ENCODE peak calls at places on chromosome 15, in four cellular contexts. B is Peyer's patch, J is Panc1, E is cardiac fibroblast. Y is an unnamed sample.

GRCh38 chr15:43329222-43329959 is 982 bp downstream of the LCMT2 start:
- DNase-seq in B (peak; percentile 57), J (no peak), E (peak; percentile 3), Y (peak; percentile 39)

GRCh38 chr15:77066961-77067690 is 3.8 kb downstream of the TSPAN3 start:
- DNase-seq in B (no peak), J (no peak), E (peak; percentile 34), Y (peak; percentile 68)

GRCh38 chr15:62739082-62739481 is 303.5 kb upstream of the TPM1 start:
- DNase-seq in B (no peak), J (no peak), E (peak; percentile 72), Y (peak; percentile 89)

GRCh38 chr15:87850916-87851315 is 405.6 kb downstream of the NTRK3 start:
- DNase-seq in B (no peak), J (no peak), E (no peak), Y (no peak)

GRCh38 chr15:67685008-67685599 is 140.2 kb upstream of the SKOR1 start:
- DNase-seq in B (no peak), J (no peak), E (peak; percentile 55), Y (peak; percentile 39)

GRCh38 chr15:73495171-73495570 is 52.2 kb downstream of the REC114 start:
- DNase-seq in B (no peak), J (no peak), E (no peak), Y (no peak)

GRCh38 chr15:48058371-48058770 is 62.4 kb upstream of the SLC24A5 start:
- DNase-seq in B (no peak), J (no peak), E (no peak), Y (no peak)

GRCh38 chr15:33910741-33911140 is 57.6 kb upstream of the CHRM5 start:
- DNase-seq in B (no peak), J (no peak), E (peak; percentile 69), Y (peak; percentile 40)

GRCh38 chr15:68553994-68554715 is 24.6 kb upstream of the CORO2B start:
- DNase-seq in B (peak; percentile 81), J (peak; percentile 38), E (peak; percentile 76), Y (peak; percentile 69)

GRCh38 chr15:64185331-64185911 is 22.6 kb upstream of the PPIB start:
- DNase-seq in B (no peak), J (no peak), E (no peak), Y (no peak)

GRCh38 chr15:76776969-76777368 is 128.2 kb downstream of the SCAPER start:
- DNase-seq in B (no peak), J (no peak), E (no peak), Y (no peak)

GRCh38 chr15:26590673-26591072 is 182.2 kb downstream of the GABRB3 start:
- DNase-seq in B (no peak), J (no peak), E (no peak), Y (no peak)

GRCh38 chr15:90709278-90709677 is 7.9 kb upstream of the BLM start:
- DNase-seq in B (no peak), J (no peak), E (no peak), Y (no peak)

GRCh38 chr15:24862726-24863521 is 91.9 kb upstream of the SNRPN start:
- DNase-seq in B (no peak), J (no peak), E (no peak), Y (peak; percentile 46)

GRCh38 chr15:98120561-98120960 is 160.1 kb downstream of the ARRDC4 start:
- DNase-seq in B (no peak), J (no peak), E (no peak), Y (peak; percentile 60)

GRCh38 chr15:84009616-84010015 is 226.0 kb upstream of the GOLGA6L4 start:
- DNase-seq in B (no peak), J (no peak), E (no peak), Y (no peak)

GRCh38 chr15:25374143-25374542 is 64.7 kb downstream of the UBE3A start:
- DNase-seq in B (no peak), J (no peak), E (no peak), Y (no peak)

GRCh38 chr15:77418341-77419049 is 1.4 kb downstream of the PEAK1 start:
- DNase-seq in B (no peak), J (no peak), E (peak; percentile 72), Y (no peak)

GRCh38 chr15:29438714-29439076 is 169.1 kb upstream of the NSMCE3 start:
- DNase-seq in B (no peak), J (no peak), E (no peak), Y (peak; percentile 72)

GRCh38 chr15:75695206-75695605 is 17.4 kb downstream of the CSPG4 start:
- DNase-seq in B (no peak), J (no peak), E (no peak), Y (no peak)

GRCh38 chr15:71112429-71112828 is 2.8 kb upstream of the THSD4 start:
- DNase-seq in B (no peak), J (no peak), E (no peak), Y (no peak)

DNA sequence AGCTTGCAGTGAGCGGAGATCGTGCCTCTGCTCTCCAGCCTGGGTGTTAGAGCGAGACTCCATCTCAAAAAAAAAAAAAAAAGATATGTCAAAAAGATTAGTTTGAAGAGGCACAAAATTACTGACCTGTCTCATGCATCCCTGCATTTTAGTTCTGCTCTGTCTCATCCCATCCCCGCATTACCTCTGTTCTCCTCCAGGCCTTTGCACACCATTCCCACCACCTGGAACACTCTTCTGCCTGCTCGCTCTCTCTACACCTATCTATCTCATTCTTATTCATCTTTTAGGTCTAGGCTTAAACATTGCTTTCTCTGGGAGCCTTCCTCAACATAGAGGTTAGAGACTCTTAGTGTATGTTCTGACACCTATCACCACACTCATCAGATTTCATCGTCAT is 32.9 kb upstream of the ZNF770 start:
- DNase-seq in B (no peak), J (no peak), E (no peak), Y (no peak)
- TF ChIP-seq CTCF in B (no peak), J (no peak), E (no peak), Y (no peak)

GRCh38 chr15:94080989-94081605 is 150.3 kb upstream of the MCTP2 start:
- DNase-seq in B (no peak), J (no peak), E (no peak), Y (no peak)

GRCh38 chr15:94079968-94080367 is 151.4 kb upstream of the MCTP2 start:
- DNase-seq in B (no peak), J (no peak), E (no peak), Y (no peak)

GRCh38 chr15:94081829-94082228 is 149.5 kb upstream of the MCTP2 start:
- DNase-seq in B (no peak), J (no peak), E (no peak), Y (no peak)

GRCh38 chr15:94079459-94079858 is 151.9 kb upstream of the MCTP2 start:
- DNase-seq in B (no peak), J (no peak), E (no peak), Y (no peak)

GRCh38 chr15:94080416-94080815 is 150.9 kb upstream of the MCTP2 start:
- DNase-seq in B (peak; percentile 46), J (no peak), E (no peak), Y (peak; percentile 94)
- H3K4me3 ChIP-seq in B (no peak overlapping the region), J (no peak overlapping the region), E (no peak overlapping the region), Y (peak overlapping the region; percentile 23)

DNA sequence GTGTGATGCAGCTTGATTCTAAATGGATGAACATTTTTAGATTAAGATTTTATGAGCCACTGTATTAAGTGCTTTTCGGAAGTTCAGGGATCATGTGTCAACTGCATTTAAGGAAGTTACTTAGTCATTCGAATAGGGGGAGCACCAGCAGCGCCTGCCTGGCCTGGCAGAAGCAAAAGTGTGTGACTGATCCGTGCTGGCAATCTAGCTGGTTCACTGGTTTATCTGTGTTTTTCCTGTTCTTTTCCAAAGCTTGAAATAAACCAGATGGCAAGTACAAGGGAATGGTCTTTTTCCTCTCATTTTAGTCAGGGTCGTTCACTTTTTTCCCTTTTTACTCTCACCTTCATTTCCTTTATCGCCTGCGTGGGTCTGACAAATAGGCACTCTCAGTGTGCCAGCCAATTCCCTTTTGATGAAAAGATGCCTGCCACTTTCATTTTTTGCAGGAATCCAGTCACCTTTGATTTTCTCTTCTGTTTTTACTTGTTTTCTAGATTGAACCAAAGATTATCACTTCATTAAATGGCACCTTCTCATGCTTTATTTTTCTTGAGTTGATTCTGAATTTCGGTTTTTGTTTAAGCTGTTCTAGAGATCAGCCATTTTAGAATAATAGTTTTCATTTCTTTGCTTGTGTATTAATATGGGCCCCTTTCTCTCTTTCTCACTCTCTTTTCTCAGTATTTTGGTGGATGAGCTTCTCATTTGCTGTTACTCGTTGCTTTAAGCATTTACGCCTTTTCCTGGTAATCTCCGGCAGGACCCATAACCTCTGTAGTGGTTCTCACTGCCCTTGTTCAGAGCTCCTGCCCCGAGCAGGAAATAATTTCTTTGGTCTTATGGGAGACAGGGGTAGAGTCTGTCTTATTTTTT is 2.8 kb downstream of the ABHD2 start:
- DNase-seq in B (peak; percentile 87), J (no peak), E (peak; percentile 85), Y (peak; percentile 82)
- TF ChIP-seq CTCF in B (no peak), J (no peak), E (no peak), Y (peak; percentile 3)

GRCh38 chr15:78618490-78618934 is 2.3 kb downstream of the CHRNA3 start:
- DNase-seq in B (peak; percentile 96), J (peak; percentile 64), E (peak; percentile 92), Y (peak; percentile 81)

GRCh38 chr15:78621810-78622402 is 1.1 kb upstream of the CHRNA3 start:
- DNase-seq in B (no peak), J (no peak), E (no peak), Y (no peak)

GRCh38 chr15:78620021-78620838 is 566 bp downstream of the CHRNA3 start:
- DNase-seq in B (no peak), J (no peak), E (peak; percentile 17), Y (no peak)

GRCh38 chr15:78619022-78619950 is 1.5 kb downstream of the CHRNA3 start:
- DNase-seq in B (no peak), J (no peak), E (no peak), Y (no peak)

GRCh38 chr15:78620839-78621421 is at the start of gene CHRNA3:
- DNase-seq in B (no peak), J (no peak), E (no peak), Y (no peak)
- H3K4me3 ChIP-seq in B (peak within 1 kb of the TSS; percentile 39), J (peak within 1 kb of the TSS; percentile 40), E (no peak within 1 kb of the TSS), Y (no peak within 1 kb of the TSS)

DNA sequence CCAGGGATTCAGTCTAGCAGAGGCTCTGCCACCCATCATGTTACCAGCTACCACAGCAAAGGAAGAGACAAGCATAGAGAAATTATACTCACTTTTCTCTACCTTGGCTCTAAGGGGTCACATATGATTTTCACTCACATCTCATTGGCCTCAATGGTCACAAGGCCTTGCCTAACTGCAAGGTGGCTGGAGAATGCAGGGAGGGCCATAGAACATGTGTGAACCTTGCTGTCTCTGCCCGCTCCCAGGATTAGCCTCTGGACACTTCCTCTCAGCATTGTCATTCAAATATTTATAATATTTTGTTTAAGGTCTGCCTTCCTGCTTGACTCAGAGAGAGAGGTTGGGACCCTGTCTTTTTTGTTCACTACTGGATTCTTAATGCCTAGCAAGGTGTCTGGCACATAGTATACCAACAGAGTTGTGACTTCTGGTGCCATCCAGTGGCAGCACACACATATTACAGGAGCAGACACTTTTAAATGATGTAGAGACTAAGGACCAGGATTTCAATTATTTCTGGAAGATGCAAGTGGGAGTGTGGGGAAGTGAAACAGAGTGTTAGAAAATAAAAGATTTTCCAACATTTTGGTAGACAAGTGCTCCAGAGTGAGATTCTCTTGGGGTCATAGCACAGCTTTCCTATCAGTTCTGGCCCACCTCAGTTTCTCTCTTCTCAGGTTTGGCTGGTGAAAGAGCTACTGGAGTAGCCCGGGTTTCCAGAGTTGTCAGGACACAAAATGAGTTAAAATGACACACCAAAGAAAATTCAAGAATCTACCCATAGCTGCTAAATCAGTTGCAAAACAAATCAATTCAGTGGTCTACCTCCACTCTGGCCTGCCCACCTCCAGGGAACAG is 119.0 kb upstream of the RASGRP1 start:
- DNase-seq in B (peak; percentile 88), J (no peak), E (peak; percentile 65), Y (peak; percentile 66)
- TF ChIP-seq CTCF in B (peak; percentile 52), J (peak; percentile 84), E (peak; percentile 81), Y (peak; percentile 81)

GRCh38 chr15:92900712-92901052 is 558 bp downstream of the CHD2 start:
- DNase-seq in B (no peak), J (peak; percentile 41), E (peak; percentile 40), Y (no peak)
- H3K4me3 ChIP-seq in B (peak overlapping the region; percentile 59), J (peak overlapping the region; percentile 68), E (peak overlapping the region; percentile 54), Y (peak overlapping the region; percentile 87)

Y was measured in epithelial cell of esophagus.